ENCODE peak calls at places on chromosomes 1 and 21, in four cellular contexts. D, M, N and O are unnamed samples.

GRCh38 chr1:93666613-93667384 is 14.8 kb downstream of the BCAR3 start:
- DNase-seq in M (no peak), N (no peak), D (no peak), O (no peak)

GRCh38 chr1:113758631-113759340 is 500 bp downstream of the PHTF1 start:
- DNase-seq in N (peak), M (no peak), D (peak), O (peak)

GRCh38 chr1:170891872-170892271 is 43.5 kb upstream of the MROH9 start:
- DNase-seq in D (peak), N (no peak), M (no peak), O (no peak)

GRCh38 chr1:229001467-229001866 is 266.2 kb downstream of the RHOU start:
- DNase-seq in M (peak), D (no peak), N (no peak), O (no peak)

GRCh38 chr1:245087723-245088122 is 67.1 kb upstream of the KIF26B start:
- DNase-seq in D (no peak), N (no peak), M (no peak), O (no peak)

GRCh38 chr1:77548285-77548684 is 134.2 kb downstream of the ZZZ3 start:
- DNase-seq in M (no peak), N (no peak), D (no peak), O (no peak)

GRCh38 chr1:153816283-153816904 is 41.2 kb downstream of the SLC27A3 start:
- DNase-seq in N (no peak), M (no peak), D (no peak), O (no peak)

GRCh38 chr1:26692793-26693490 is 2.9 kb upstream of the ARID1A start:
- DNase-seq in N (peak), M (peak), D (peak), O (peak)

GRCh38 chr21:43866233-43866632 is 1.2 kb downstream of the AGPAT3 start:
- DNase-seq in N (peak), M (no peak), D (peak), O (peak)

GRCh38 chr1:202860744-202861419 is 28.1 kb downstream of the RABIF start:
- DNase-seq in N (no peak), M (no peak), D (peak), O (peak)

GRCh38 chr1:198612471-198613265 is 26.2 kb upstream of the PTPRC start:
- DNase-seq in M (no peak), D (no peak), N (no peak), O (no peak)

GRCh38 chr1:29267341-29268070 is 31.2 kb downstream of the PTPRU start:
- DNase-seq in M (no peak), N (no peak), D (no peak), O (no peak)

GRCh38 chr1:200260587-200261335 is 149.1 kb downstream of the ZNF281 start:
- DNase-seq in N (no peak), D (no peak), M (no peak), O (no peak)

GRCh38 chr1:6445062-6445763 is 20.6 kb downstream of the ESPN start:
- DNase-seq in D (peak), N (peak), M (no peak), O (no peak)

GRCh38 chr1:37726191-37726590 is 33.9 kb downstream of the CDCA8 start:
- DNase-seq in N (no peak), M (no peak), D (no peak), O (no peak)

GRCh38 chr1:88890790-88891317 is 513 bp downstream of the GTF2B start:
- DNase-seq in D (peak), M (no peak), N (peak), O (no peak)

GRCh38 chr1:18890704-18891103 is 11.7 kb downstream of the ALDH4A1 start:
- DNase-seq in D (no peak), N (no peak), M (no peak), O (no peak)

GRCh38 chr21:27771938-27772505 is 805.1 kb upstream of the ADAMTS5 start:
- DNase-seq in M (no peak), D (no peak), N (no peak), O (no peak)

GRCh38 chr1:6867688-6868370 is 82.6 kb downstream of the CAMTA1 start:
- DNase-seq in N (no peak), D (no peak), M (no peak), O (no peak)

GRCh38 chr1:37478451-37478871 is 4.1 kb downstream of the ZC3H12A start:
- DNase-seq in D (peak), M (no peak), N (peak), O (no peak)

GRCh38 chr21:44382536-44382935 is 29.1 kb downstream of the TRPM2 start:
- DNase-seq in D (no peak), N (no peak), M (no peak), O (no peak)

GRCh38 chr1:91597215-91597614 is 96.6 kb downstream of the CDC7 start:
- DNase-seq in M (no peak), D (no peak), N (no peak), O (no peak)

GRCh38 chr1:221845650-221846371 is 103.9 kb upstream of the DUSP10 start:
- DNase-seq in D (peak), N (no peak), M (no peak), O (no peak)

GRCh38 chr1:29197590-29197924 is 15.9 kb upstream of the SRSF4 start:
- DNase-seq in M (peak), N (peak), D (peak), O (no peak)

GRCh38 chr1:235511470-235512240 is 7.4 kb upstream of the B3GALNT2 start:
- DNase-seq in N (no peak), D (no peak), M (no peak), O (no peak)

GRCh38 chr1:109213824-109214693 is at the start of gene SARS1:
- DNase-seq in N (peak), D (peak), M (peak), O (peak)

GRCh38 chr1:245085508-245086095 is 69.2 kb upstream of the KIF26B start:
- DNase-seq in N (peak), M (no peak), D (no peak), O (no peak)

DNA sequence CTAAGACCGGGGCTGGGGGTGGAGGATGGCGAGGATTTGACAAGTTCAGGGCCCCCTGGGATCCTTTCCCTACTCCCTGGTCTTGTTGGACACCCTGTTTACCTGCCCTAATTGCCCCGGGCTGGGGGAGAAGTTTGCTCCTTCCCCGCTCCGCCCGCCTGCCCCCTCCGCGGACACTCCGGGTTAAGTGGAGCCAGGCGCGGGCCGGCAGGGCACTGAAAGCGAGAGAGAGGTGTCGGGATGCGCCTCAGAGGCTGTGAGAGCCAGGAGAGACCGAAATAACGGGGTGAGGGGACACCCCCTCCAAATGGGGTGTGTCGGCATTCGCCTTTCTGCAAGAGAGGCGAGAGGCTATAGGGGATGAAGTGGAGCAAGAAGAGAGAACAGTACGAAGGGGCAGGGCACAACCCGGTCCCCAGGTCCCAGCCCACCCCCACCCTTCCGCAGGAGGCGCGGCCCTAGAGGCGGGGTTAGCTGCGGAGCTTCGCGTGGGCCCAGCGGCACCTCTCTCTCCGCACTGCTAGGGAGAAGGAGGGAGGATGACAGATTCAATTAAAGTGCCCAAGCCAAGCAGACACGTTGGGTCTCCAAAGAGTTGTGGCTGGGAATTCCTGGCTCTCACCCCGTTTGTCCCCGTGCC is 3.8 kb downstream of the EFNA3 start:
- DNase-seq in D (peak), M (no peak), N (no peak), O (no peak)
- H3K4me3 ChIP-seq in D (peak), M (no peak), N (no peak), O (no peak)

GRCh38 chr1:230424440-230425251 is 1.5 kb downstream of the PGBD5 start:
- DNase-seq in N (no peak), M (peak), D (no peak), O (no peak)

GRCh38 chr1:230426246-230427101 is at the start of gene PGBD5:
- DNase-seq in N (peak), D (peak), M (no peak), O (peak)

GRCh38 chr1:230423936-230424335 is 2.2 kb downstream of the PGBD5 start:
- DNase-seq in N (no peak), D (no peak), M (no peak), O (no peak)

GRCh38 chr1:230427477-230427876 is 1.3 kb upstream of the PGBD5 start:
- DNase-seq in M (no peak), N (no peak), D (no peak), O (no peak)

GRCh38 chr1:230425252-230426061 is 675 bp downstream of the PGBD5 start:
- DNase-seq in D (no peak), M (no peak), N (no peak), O (no peak)
- H3K4me3 ChIP-seq in D (peak), M (peak), N (no peak), O (no peak)

DNA sequence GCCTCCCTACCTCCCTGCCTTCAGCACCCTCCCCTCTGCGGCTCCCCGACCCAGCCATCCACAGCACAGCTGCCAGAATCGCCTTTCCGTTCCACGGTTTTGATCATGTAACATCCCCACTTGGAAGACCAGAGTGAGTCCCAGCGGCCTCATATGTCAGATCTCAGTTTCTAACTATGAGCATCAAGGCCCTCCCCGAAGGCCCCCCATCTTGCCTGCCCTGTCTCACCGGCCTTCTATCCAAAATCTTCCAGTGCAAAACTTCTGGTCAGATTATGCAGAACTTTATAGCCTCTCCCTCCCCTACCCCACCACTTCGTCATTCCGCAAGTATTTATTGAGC is 20.3 kb upstream of the LMX1A start:
- DNase-seq in N (no peak), M (no peak), D (no peak), O (no peak)
- H3K4me3 ChIP-seq in N (no peak), M (no peak), D (peak), O (no peak)

DNA sequence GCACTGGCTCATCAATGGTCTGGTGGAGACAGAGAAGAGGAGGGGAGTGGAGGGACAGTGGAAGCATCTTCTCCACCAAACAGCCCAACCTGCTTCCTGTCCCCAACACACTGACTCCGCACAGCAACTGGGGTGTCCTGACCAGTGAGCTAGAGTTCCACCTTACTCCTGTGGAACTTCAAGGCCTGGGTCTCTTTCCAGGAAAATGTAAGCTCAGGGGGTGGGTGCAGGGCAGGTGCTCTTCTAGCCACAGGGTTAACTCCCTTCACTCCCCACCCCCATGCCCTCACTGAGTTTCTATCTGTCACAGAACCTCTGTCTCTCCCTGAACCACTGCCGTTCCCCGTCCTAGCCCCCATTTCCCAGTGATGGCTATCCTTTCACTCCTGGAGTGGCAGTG is 876 bp downstream of the MOB3C start:
- DNase-seq in D (no peak), M (no peak), N (peak), O (no peak)
- H3K4me3 ChIP-seq in D (peak), M (peak), N (peak), O (peak)

GRCh38 chr1:2248127-2248826 is 20.2 kb downstream of the SKI start:
- DNase-seq in M (no peak), N (no peak), D (peak), O (no peak)
- H3K4me3 ChIP-seq in M (no peak), N (no peak), D (no peak), O (no peak)

GRCh38 chr1:151142411-151143056 is 3.9 kb downstream of the SEMA6C start:
- DNase-seq in N (no peak), M (no peak), D (no peak), O (no peak)

GRCh38 chr1:151143057-151143435 is 3.4 kb downstream of the SEMA6C start:
- DNase-seq in N (no peak), M (no peak), D (no peak), O (no peak)

GRCh38 chr1:151145158-151146071 is 1.0 kb downstream of the SEMA6C start:
- DNase-seq in M (no peak), N (no peak), D (no peak), O (no peak)

GRCh38 chr1:151144474-151145157 is 1.8 kb downstream of the SEMA6C start:
- DNase-seq in D (no peak), M (no peak), N (no peak), O (no peak)

GRCh38 chr1:151143986-151144385 is 2.4 kb downstream of the SEMA6C start:
- DNase-seq in D (no peak), M (no peak), N (no peak), O (no peak)
- H3K4me3 ChIP-seq in D (no peak), M (no peak), N (no peak), O (no peak)

GRCh38 chr1:39159224-39160036 is 45.1 kb upstream of the MACF1 start:
- DNase-seq in D (peak), N (no peak), M (no peak), O (no peak)
- H3K4me3 ChIP-seq in D (peak), N (no peak), M (no peak), O (no peak)

GRCh38 chr1:67427947-67428346 is 2.3 kb downstream of the SERBP1 start:
- DNase-seq in D (no peak), N (no peak), M (no peak), O (no peak)
- H3K4me3 ChIP-seq in D (peak), N (peak), M (peak), O (peak)

GRCh38 chr1:115753371-115753770 is 15.1 kb downstream of the CASQ2 start:
- DNase-seq in N (no peak), M (no peak), D (no peak), O (no peak)

GRCh38 chr1:115755436-115756370 is 12.8 kb downstream of the CASQ2 start:
- DNase-seq in M (no peak), D (no peak), N (no peak), O (no peak)

GRCh38 chr1:115757866-115758265 is 10.6 kb downstream of the CASQ2 start:
- DNase-seq in N (no peak), M (no peak), D (no peak), O (no peak)

GRCh38 chr1:115757286-115757810 is 11.2 kb downstream of the CASQ2 start:
- DNase-seq in D (no peak), N (no peak), M (no peak), O (no peak)

DNA sequence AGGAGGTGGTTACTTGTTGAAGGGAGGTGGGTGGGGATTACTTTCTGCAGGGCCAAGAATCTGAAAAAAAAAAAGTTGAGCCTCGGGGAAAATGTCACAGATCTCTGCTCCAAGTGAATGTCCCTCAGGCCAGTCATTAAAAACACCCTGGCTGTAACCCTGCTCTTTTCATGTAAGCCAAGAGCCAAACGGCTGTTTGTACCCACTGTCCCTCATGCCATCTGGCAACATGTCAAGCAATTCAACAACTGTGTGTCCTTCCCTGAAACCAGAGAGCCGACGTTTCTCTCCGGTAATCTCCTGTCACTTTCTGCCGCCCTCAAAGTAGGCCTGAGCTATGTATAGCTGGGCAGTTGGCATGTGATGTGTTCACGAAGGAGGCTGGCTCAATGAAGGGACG is 14.7 kb downstream of the CASQ2 start:
- DNase-seq in N (no peak), D (no peak), M (no peak), O (no peak)
- H3K4me3 ChIP-seq in N (no peak), D (no peak), M (no peak), O (no peak)